ENCODE peak calls at places on chromosomes 1 and 21, in six cellular contexts. O, Z, C, N, U and V are unnamed samples. For H3K36me3, the result is how much of the 10 kb centered on the place peaks cover.

GRCh38 chr1:8350914-8351684 is 33.2 kb downstream of the SLC45A1 start:
- DNase-seq in O (no peak), Z (no peak), C (no peak), N (no peak), U (no peak), V (no peak)

GRCh38 chr21:26844258-26845065 is 747 bp downstream of the ADAMTS1 start:
- DNase-seq in O (no peak), Z (peak), C (peak), N (peak), U (peak), V (no peak)

GRCh38 chr1:213742992-213743391 is 244.8 kb upstream of the PROX1 start:
- DNase-seq in O (no peak), Z (no peak), C (no peak), N (no peak), U (no peak), V (no peak)

GRCh38 chr1:228225740-228226139 is 17.9 kb downstream of the OBSCN start:
- DNase-seq in O (no peak), Z (no peak), C (no peak), N (no peak), U (no peak), V (no peak)

GRCh38 chr1:56696663-56697062 is 51.5 kb downstream of the PRKAA2 start:
- DNase-seq in O (no peak), Z (no peak), C (no peak), N (no peak), U (peak), V (no peak)

GRCh38 chr1:228542376-228542775 is 55.2 kb downstream of the RNF187 start:
- DNase-seq in O (no peak), Z (no peak), C (no peak), N (no peak), U (no peak), V (no peak)

GRCh38 chr1:84722794-84723193 is 32.5 kb upstream of the SSX2IP start:
- DNase-seq in O (no peak), Z (peak), C (no peak), N (no peak), U (no peak), V (no peak)

GRCh38 chr1:196030455-196030854 is 577.8 kb downstream of the KCNT2 start:
- DNase-seq in O (no peak), Z (no peak), C (no peak), N (no peak), U (no peak), V (no peak)

GRCh38 chr1:220067246-220068204 is 21.2 kb upstream of the EPRS1 start:
- DNase-seq in O (no peak), Z (no peak), C (no peak), N (no peak), U (peak), V (no peak)

GRCh38 chr21:42425603-42425985 is 21.9 kb downstream of the UBASH3A start:
- DNase-seq in O (no peak), Z (no peak), C (no peak), N (no peak), U (no peak), V (no peak)

GRCh38 chr1:112618721-112619517 is at the start of gene ST7L:
- DNase-seq in O (peak), Z (peak), C (peak), N (peak), U (peak), V (peak)

GRCh38 chr1:4488018-4488417 is 166.4 kb upstream of the AJAP1 start:
- DNase-seq in O (no peak), Z (no peak), C (no peak), N (no peak), U (no peak), V (no peak)

GRCh38 chr1:168676861-168677260 is 52.1 kb downstream of the DPT start:
- DNase-seq in O (no peak), Z (no peak), C (no peak), N (no peak), U (no peak), V (no peak)

GRCh38 chr21:43712268-43712942 is 6.5 kb upstream of the PDXK start:
- DNase-seq in O (peak), Z (peak), C (no peak), N (no peak), U (peak), V (no peak)

GRCh38 chr1:226646026-226646869 is 92.8 kb downstream of the ITPKB start:
- DNase-seq in O (peak), Z (no peak), C (no peak), N (peak), U (peak), V (no peak)

GRCh38 chr21:45365608-45366241 is 39.2 kb upstream of the COL18A1 start:
- DNase-seq in O (peak), Z (peak), C (peak), N (no peak), U (peak), V (no peak)

GRCh38 chr1:167798951-167799350 is 77.2 kb downstream of the MPZL1 start:
- DNase-seq in O (no peak), Z (no peak), C (no peak), N (no peak), U (no peak), V (no peak)

GRCh38 chr21:43299441-43300277 is 127.3 kb downstream of the SIK1 start:
- DNase-seq in O (no peak), Z (no peak), C (no peak), N (peak), U (no peak), V (no peak)

GRCh38 chr1:5632226-5632625 is 360.0 kb downstream of the NPHP4 start:
- DNase-seq in O (no peak), Z (no peak), C (no peak), N (no peak), U (no peak), V (no peak)

GRCh38 chr1:184113251-184113650 is 61.7 kb downstream of the TSEN15 start:
- DNase-seq in O (no peak), Z (peak), C (no peak), N (no peak), U (no peak), V (no peak)

GRCh38 chr1:155954645-155955044 is 13.2 kb downstream of the RXFP4 start:
- DNase-seq in O (no peak), Z (no peak), C (no peak), N (no peak), U (no peak), V (no peak)

GRCh38 chr1:167135281-167135840 is 41.5 kb downstream of the STYXL2 start:
- DNase-seq in O (no peak), Z (no peak), C (no peak), N (no peak), U (no peak), V (no peak)

GRCh38 chr1:189289346-189289745 is 1188.3 kb downstream of the BRINP3 start:
- DNase-seq in O (no peak), Z (no peak), C (no peak), N (no peak), U (no peak), V (no peak)

GRCh38 chr1:164641353-164641730 is 82.4 kb downstream of the PBX1 start:
- DNase-seq in O (no peak), Z (peak), C (no peak), N (no peak), U (no peak), V (no peak)

GRCh38 chr21:42599962-42600361 is 53.5 kb upstream of the PDE9A start:
- DNase-seq in O (no peak), Z (no peak), C (no peak), N (no peak), U (no peak), V (no peak)

GRCh38 chr1:240031414-240031813 is 60.3 kb upstream of the FMN2 start:
- DNase-seq in O (no peak), Z (peak), C (peak), N (no peak), U (peak), V (no peak)

GRCh38 chr1:85061711-85062424 is 13.6 kb upstream of the MCOLN3 start:
- DNase-seq in O (peak), Z (peak), C (peak), N (peak), U (peak), V (peak)

GRCh38 chr1:186175588-186175987 is 199.5 kb downstream of the TPR start:
- DNase-seq in O (no peak), Z (no peak), C (no peak), N (no peak), U (no peak), V (no peak)

GRCh38 chr1:32250893-32251716 is at the start of gene LCK:
- DNase-seq in O (no peak), Z (no peak), C (no peak), N (no peak), U (no peak), V (no peak)

GRCh38 chr1:159897962-159898361 is 2.0 kb downstream of the CFAP45 start:
- DNase-seq in O (no peak), Z (no peak), C (no peak), N (no peak), U (no peak), V (no peak)

GRCh38 chr1:118990513-118991131 is 2.5 kb upstream of the TBX15 start:
- DNase-seq in O (no peak), Z (no peak), C (no peak), N (no peak), U (no peak), V (no peak)

GRCh38 chr1:216464489-216464888 is 41.2 kb upstream of the USH2A start:
- DNase-seq in O (no peak), Z (peak), C (no peak), N (no peak), U (peak), V (no peak)

GRCh38 chr1:178938959-178939317 is 68.1 kb upstream of the ANGPTL1 start:
- DNase-seq in O (no peak), Z (peak), C (no peak), N (peak), U (no peak), V (peak)

GRCh38 chr1:11781298-11781697 is 19.3 kb downstream of the C1orf167 start:
- DNase-seq in O (no peak), Z (no peak), C (no peak), N (no peak), U (no peak), V (no peak)

GRCh38 chr1:84632975-84633427 is 57.3 kb downstream of the SSX2IP start:
- DNase-seq in O (peak), Z (peak), C (peak), N (no peak), U (peak), V (no peak)

GRCh38 chr1:34983700-34984355 is 1.3 kb downstream of the TMEM35B start:
- DNase-seq in O (peak), Z (peak), C (no peak), N (no peak), U (peak), V (no peak)

GRCh38 chr1:212562771-212563170 is 45.8 kb upstream of the ATF3 start:
- DNase-seq in O (no peak), Z (no peak), C (no peak), N (no peak), U (no peak), V (no peak)
- H3K36me3 ChIP-seq in O (under half), Z (under half), C (under half), N (under half), U (under half), V (under half)

GRCh38 chr1:16900771-16901170 is 5.0 kb downstream of the RNU1-2 start:
- DNase-seq in O (no peak), Z (no peak), C (peak), N (no peak), U (no peak), V (no peak)
- TF ChIP-seq CTCF in O (no peak), Z (no peak), C (peak), N (no peak), U (no peak), V (no peak)

GRCh38 chr1:222928212-222928611 is 113.4 kb downstream of the DISP1 start:
- DNase-seq in O (no peak), Z (peak), C (peak), N (peak), U (peak), V (no peak)
- H3K27ac ChIP-seq in O (no peak), Z (no peak), C (no peak), N (peak), U (no peak), V (no peak)

DNA sequence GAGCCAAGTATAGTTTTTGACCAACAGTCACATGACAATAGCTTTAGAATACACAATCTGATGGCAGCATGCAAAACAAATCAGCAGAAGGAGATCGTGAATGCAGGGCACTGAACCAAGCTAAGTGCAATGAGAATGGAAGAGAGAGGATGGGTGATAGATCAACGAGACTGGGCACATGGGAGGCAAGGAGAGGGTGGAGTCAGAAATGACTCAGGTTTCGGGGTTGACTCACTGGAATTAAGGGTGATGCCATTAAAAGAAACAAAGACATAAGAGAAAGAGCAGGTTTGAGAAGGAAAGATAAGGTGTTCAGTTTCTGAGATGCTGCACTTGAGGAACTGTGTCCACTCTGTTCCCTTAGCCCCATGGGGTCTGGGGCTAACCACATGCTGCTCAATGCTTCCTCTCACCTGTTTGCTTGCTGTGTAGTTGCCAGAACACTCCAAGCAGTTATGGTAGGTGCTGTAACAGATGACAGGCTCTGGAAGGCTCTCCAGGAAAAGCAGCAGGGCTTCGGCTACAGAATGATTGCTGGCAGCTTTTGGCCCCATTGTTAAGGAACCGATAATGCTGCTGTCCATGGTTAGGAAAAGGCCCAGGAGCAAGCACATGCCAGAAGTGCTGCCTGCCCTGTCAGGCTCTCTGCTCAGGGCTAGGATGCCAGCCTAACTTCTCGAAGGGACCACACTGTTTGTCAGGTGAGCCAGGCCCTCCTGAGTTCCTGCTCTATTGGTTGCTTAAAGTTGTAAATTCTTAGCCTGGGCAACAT is 6.1 kb upstream of the MTF1 start:
- DNase-seq in O (peak), Z (peak), C (no peak), N (no peak), U (peak), V (no peak)
- H3K36me3 ChIP-seq in O (under half), Z (under half), C (under half), N (half or more), U (under half), V (half or more)

GRCh38 chr1:246809473-246809872 is 85.3 kb downstream of the SCCPDH start:
- DNase-seq in O (no peak), Z (no peak), C (no peak), N (no peak), U (no peak), V (no peak)
- TF ChIP-seq CTCF in O (no peak), Z (no peak), C (peak), N (no peak), U (peak), V (no peak)